ENCODE peak calls at places on chromosomes 3 and 15, in four cellular contexts. O is T-cell, E is SW480, X is T-helper 2 cell. N is an unnamed sample.

GRCh38 chr3:4065080-4065479 is 238.1 kb upstream of the SETMAR start:
- DNase-seq in O (no peak), E (no peak), X (no peak), N (no peak)

GRCh38 chr3:133830071-133830470 is 24.5 kb downstream of the SRPRB start:
- DNase-seq in O (no peak), E (no peak), X (no peak), N (no peak)

GRCh38 chr3:58009026-58009748 is 965 bp downstream of the FLNB start:
- DNase-seq in O (peak; percentile 46), E (no peak), X (peak; percentile 10), N (peak; percentile 50)

GRCh38 chr3:27533718-27534578 is 49.8 kb upstream of the SLC4A7 start:
- DNase-seq in O (no peak), E (peak; percentile 80), X (no peak), N (peak; percentile 95)

GRCh38 chr3:188339410-188340295 is 185.7 kb downstream of the LPP start:
- DNase-seq in O (no peak), E (no peak), X (no peak), N (no peak)

GRCh38 chr3:16257304-16257703 is 7.4 kb downstream of the DPH3 start:
- DNase-seq in O (no peak), E (no peak), X (no peak), N (no peak)

GRCh38 chr3:50150863-50151686 is 4.0 kb upstream of the SEMA3F start:
- DNase-seq in O (no peak), E (no peak), X (no peak), N (no peak)

GRCh38 chr15:33191641-33192040 is 2.9 kb downstream of the FMN1 start:
- DNase-seq in O (no peak), E (no peak), X (no peak), N (no peak)

N was measured in adipocyte.